ENCODE peak calls at places on chromosomes 4 and X, in four cellular contexts. One of them, this sample, is unnamed. For H3K36me3, the result is how much of the 10 kb centered on the place peaks cover.

GRCh38 chr4:138892483-138893386 is 122.8 kb upstream of the NOCT start:
- DNase-seq in tibial nerve: no peak
- DNase-seq in sigmoid colon: no peak
- DNase-seq in thyroid gland: no peak
- DNase-seq in this sample: no peak

GRCh38 chrX:128816919-128817318 is 706.4 kb downstream of the SMARCA1 start:
- DNase-seq in tibial nerve: no peak
- DNase-seq in sigmoid colon: no peak
- DNase-seq in thyroid gland: no peak
- DNase-seq in this sample: no peak

GRCh38 chr4:173254646-173255045 is 79.5 kb downstream of the HMGB2 start:
- DNase-seq in tibial nerve: no peak
- DNase-seq in sigmoid colon: no peak
- DNase-seq in thyroid gland: no peak
- DNase-seq in this sample: no peak

GRCh38 chr4:56465599-56466295 is 1.7 kb upstream of the SRP72 start:
- DNase-seq in tibial nerve: no peak
- DNase-seq in sigmoid colon: no peak
- DNase-seq in thyroid gland: no peak
- DNase-seq in this sample: no peak

GRCh38 chrX:49876750-49877149 is 2.5 kb upstream of the USP27X start:
- DNase-seq in tibial nerve: peak
- DNase-seq in sigmoid colon: no peak
- DNase-seq in thyroid gland: no peak
- DNase-seq in this sample: no peak

GRCh38 chrX:12975999-12976558 is 1.2 kb downstream of the TMSB4X start:
- DNase-seq in tibial nerve: peak
- DNase-seq in sigmoid colon: no peak
- DNase-seq in thyroid gland: peak
- DNase-seq in this sample: no peak

GRCh38 chr4:153223418-153223792 is 19.2 kb downstream of the TRIM2 start:
- DNase-seq in tibial nerve: no peak
- DNase-seq in sigmoid colon: no peak
- DNase-seq in thyroid gland: no peak
- DNase-seq in this sample: no peak

GRCh38 chr4:145307763-145308430 is 127.5 kb upstream of the OTUD4 start:
- DNase-seq in tibial nerve: no peak
- DNase-seq in sigmoid colon: no peak
- DNase-seq in thyroid gland: no peak
- DNase-seq in this sample: no peak

GRCh38 chr4:6773616-6774540 is 8.6 kb upstream of the KIAA0232 start:
- DNase-seq in tibial nerve: no peak
- DNase-seq in sigmoid colon: no peak
- DNase-seq in thyroid gland: no peak
- DNase-seq in this sample: no peak

GRCh38 chr4:188127157-188127874 is 11.9 kb upstream of the TRIML1 start:
- DNase-seq in tibial nerve: no peak
- DNase-seq in sigmoid colon: no peak
- DNase-seq in thyroid gland: no peak
- DNase-seq in this sample: no peak

GRCh38 chr4:147060171-147060931 is 114.7 kb upstream of the TTC29 start:
- DNase-seq in tibial nerve: peak
- DNase-seq in sigmoid colon: no peak
- DNase-seq in thyroid gland: no peak
- DNase-seq in this sample: no peak

GRCh38 chr4:24805566-24805965 is 10.2 kb downstream of the SOD3 start:
- DNase-seq in tibial nerve: no peak
- DNase-seq in sigmoid colon: no peak
- DNase-seq in thyroid gland: no peak
- DNase-seq in this sample: peak

GRCh38 chr4:7101692-7102515 is 34.0 kb upstream of the GRPEL1 start:
- DNase-seq in tibial nerve: peak
- DNase-seq in sigmoid colon: peak
- DNase-seq in thyroid gland: peak
- DNase-seq in this sample: no peak

GRCh38 chrX:106243376-106243775 is 75.3 kb downstream of the PWWP3B start:
- DNase-seq in tibial nerve: no peak
- DNase-seq in sigmoid colon: no peak
- DNase-seq in thyroid gland: no peak
- DNase-seq in this sample: no peak

GRCh38 chr4:152936446-152937279 is 540 bp downstream of the FHDC1 start:
- DNase-seq in tibial nerve: no peak
- DNase-seq in sigmoid colon: no peak
- DNase-seq in thyroid gland: peak
- DNase-seq in this sample: no peak

GRCh38 chr4:15695240-15695699 is 7.6 kb upstream of the BST1 start:
- DNase-seq in tibial nerve: no peak
- DNase-seq in sigmoid colon: no peak
- DNase-seq in thyroid gland: no peak
- DNase-seq in this sample: no peak

GRCh38 chrX:155718964-155719586 is 106.3 kb upstream of the TMLHE start:
- DNase-seq in tibial nerve: no peak
- DNase-seq in sigmoid colon: no peak
- DNase-seq in thyroid gland: peak
- DNase-seq in this sample: no peak

GRCh38 chr4:183171484-183172267 is 72.6 kb downstream of the WWC2 start:
- DNase-seq in tibial nerve: no peak
- DNase-seq in sigmoid colon: no peak
- DNase-seq in thyroid gland: no peak
- DNase-seq in this sample: no peak

GRCh38 chr4:72709475-72709874 is 140.5 kb upstream of the ADAMTS3 start:
- DNase-seq in tibial nerve: no peak
- DNase-seq in sigmoid colon: no peak
- DNase-seq in thyroid gland: no peak
- DNase-seq in this sample: no peak

GRCh38 chr4:172858731-172859230 is 309.8 kb upstream of the GALNT7 start:
- DNase-seq in tibial nerve: no peak
- DNase-seq in sigmoid colon: no peak
- DNase-seq in thyroid gland: no peak
- DNase-seq in this sample: no peak

GRCh38 chr4:7652451-7652871 is 217.7 kb upstream of the PSAPL1 start:
- DNase-seq in tibial nerve: no peak
- DNase-seq in sigmoid colon: no peak
- DNase-seq in thyroid gland: peak
- DNase-seq in this sample: no peak

GRCh38 chr4:181261279-181261678 is 981.9 kb upstream of the TENM3 start:
- DNase-seq in tibial nerve: no peak
- DNase-seq in sigmoid colon: no peak
- DNase-seq in thyroid gland: no peak
- DNase-seq in this sample: no peak

GRCh38 chr4:172683016-172683415 is 485.6 kb upstream of the GALNT7 start:
- DNase-seq in tibial nerve: no peak
- DNase-seq in sigmoid colon: no peak
- DNase-seq in thyroid gland: no peak
- DNase-seq in this sample: no peak

GRCh38 chrX:58051346-58051745 is 141.1 kb upstream of the ZXDA start:
- DNase-seq in tibial nerve: no peak
- DNase-seq in sigmoid colon: no peak
- DNase-seq in thyroid gland: no peak
- DNase-seq in this sample: no peak

GRCh38 chr4:89136525-89136924 is 25.2 kb downstream of the TIGD2 start:
- DNase-seq in tibial nerve: no peak
- DNase-seq in sigmoid colon: no peak
- DNase-seq in thyroid gland: no peak
- DNase-seq in this sample: no peak

GRCh38 chrX:83145910-83146309 is 362.2 kb upstream of the POU3F4 start:
- DNase-seq in tibial nerve: no peak
- DNase-seq in sigmoid colon: no peak
- DNase-seq in thyroid gland: no peak
- DNase-seq in this sample: no peak

GRCh38 chr4:183097251-183098079 is 1.6 kb upstream of the WWC2 start:
- DNase-seq in tibial nerve: peak
- DNase-seq in sigmoid colon: no peak
- DNase-seq in thyroid gland: no peak
- DNase-seq in this sample: no peak

GRCh38 chrX:135477576-135477975 is 42.9 kb upstream of the INTS6L start:
- DNase-seq in tibial nerve: peak
- DNase-seq in sigmoid colon: peak
- DNase-seq in thyroid gland: peak
- DNase-seq in this sample: no peak

GRCh38 chr4:110953898-110954297 is 331.0 kb upstream of the PITX2 start:
- DNase-seq in tibial nerve: no peak
- DNase-seq in sigmoid colon: no peak
- DNase-seq in thyroid gland: no peak
- DNase-seq in this sample: no peak

GRCh38 chr4:3519468-3520264 is 12.6 kb downstream of the LRPAP1 start:
- DNase-seq in tibial nerve: no peak
- DNase-seq in sigmoid colon: peak
- DNase-seq in thyroid gland: no peak
- DNase-seq in this sample: no peak

GRCh38 chr4:3517731-3518510 is 14.3 kb downstream of the LRPAP1 start:
- DNase-seq in tibial nerve: no peak
- DNase-seq in sigmoid colon: peak
- DNase-seq in thyroid gland: no peak
- DNase-seq in this sample: no peak

GRCh38 chr4:3518511-3518880 is 13.7 kb downstream of the LRPAP1 start:
- DNase-seq in tibial nerve: no peak
- DNase-seq in sigmoid colon: peak
- DNase-seq in thyroid gland: no peak
- DNase-seq in this sample: no peak

GRCh38 chr4:3520276-3520675 is 11.9 kb downstream of the LRPAP1 start:
- DNase-seq in tibial nerve: no peak
- DNase-seq in sigmoid colon: peak
- DNase-seq in thyroid gland: no peak
- DNase-seq in this sample: no peak

GRCh38 chr4:3518941-3519340 is 13.3 kb downstream of the LRPAP1 start:
- DNase-seq in tibial nerve: no peak
- DNase-seq in sigmoid colon: peak
- DNase-seq in thyroid gland: no peak
- DNase-seq in this sample: no peak
- H3K36me3 ChIP-seq in tibial nerve: under half
- H3K36me3 ChIP-seq in sigmoid colon: half or more
- H3K36me3 ChIP-seq in thyroid gland: half or more
- H3K36me3 ChIP-seq in this sample: half or more

DNA sequence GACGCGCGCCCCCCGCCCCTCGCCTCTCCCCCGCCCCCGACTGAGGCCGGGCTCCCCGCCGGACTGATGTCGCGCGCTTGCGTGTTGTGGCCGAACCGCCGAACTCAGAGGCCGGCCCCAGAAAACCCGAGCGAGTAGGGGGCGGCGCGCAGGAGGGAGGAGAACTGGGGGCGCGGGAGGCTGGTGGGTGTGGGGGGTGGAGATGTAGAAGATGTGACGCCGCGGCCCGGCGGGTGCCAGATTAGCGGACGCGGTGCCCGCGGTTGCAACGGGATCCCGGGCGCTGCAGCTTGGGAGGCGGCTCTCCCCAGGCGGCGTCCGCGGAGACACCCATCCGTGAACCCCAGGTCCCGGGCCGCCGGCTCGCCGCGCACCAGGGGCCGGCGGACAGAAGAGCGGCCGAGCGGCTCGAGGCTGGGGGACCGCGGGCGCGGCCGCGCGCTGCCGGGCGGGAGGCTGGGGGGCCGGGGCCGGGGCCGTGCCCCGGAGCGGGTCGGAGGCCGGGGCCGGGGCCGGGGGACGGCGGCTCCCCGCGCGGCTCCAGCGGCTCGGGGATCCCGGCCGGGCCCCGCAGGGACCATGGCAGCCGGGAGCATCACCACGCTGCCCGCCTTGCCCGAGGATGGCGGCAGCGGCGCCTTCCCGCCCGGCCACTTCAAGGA is at the start of gene FGF2:
- DNase-seq in tibial nerve: peak
- DNase-seq in sigmoid colon: peak
- DNase-seq in thyroid gland: peak
- DNase-seq in this sample: no peak
- TF ChIP-seq POLR2A in tibial nerve: peak
- TF ChIP-seq POLR2A in sigmoid colon: peak
- TF ChIP-seq POLR2A in thyroid gland: no peak
- TF ChIP-seq POLR2A in this sample: no peak

DNA sequence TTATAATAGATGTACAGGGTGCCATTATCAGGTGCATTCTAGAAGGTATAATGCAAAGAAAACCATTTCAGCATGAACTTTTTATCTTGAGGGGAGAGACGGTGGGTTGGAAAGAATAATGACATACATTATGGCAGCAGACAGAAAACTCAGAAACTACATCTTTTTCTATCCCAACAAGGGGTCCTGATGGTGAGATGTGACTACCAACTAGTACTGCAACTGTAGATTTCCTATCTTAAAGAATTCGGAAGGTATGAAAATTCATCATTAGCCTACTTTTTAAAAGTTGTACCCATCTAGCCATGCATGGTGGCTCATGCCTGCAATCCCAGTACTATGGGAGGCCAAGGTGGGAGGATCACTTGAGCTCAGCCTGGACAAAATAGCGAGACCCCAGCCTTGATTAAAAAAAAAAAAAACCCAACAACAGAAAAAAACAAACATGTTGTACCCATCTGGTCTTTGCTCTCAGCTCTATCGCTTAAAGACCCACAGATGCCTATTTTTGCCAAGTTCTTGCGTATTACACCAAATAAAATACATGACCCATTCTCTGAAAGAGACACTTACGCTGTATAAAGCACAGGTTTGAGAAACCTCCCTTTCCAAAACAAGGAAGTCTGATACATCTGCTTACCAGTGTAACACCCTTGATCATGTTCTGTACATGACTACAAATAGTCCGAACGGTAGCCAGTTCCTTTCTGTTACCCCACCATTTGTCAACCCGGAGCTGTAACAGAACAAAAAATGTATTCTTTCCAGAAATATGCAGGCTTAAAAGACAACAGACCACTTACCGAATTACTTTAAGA is 1.6 kb downstream of the RPL9 start:
- DNase-seq in tibial nerve: no peak
- DNase-seq in sigmoid colon: no peak
- DNase-seq in thyroid gland: no peak
- DNase-seq in this sample: peak
- H3K36me3 ChIP-seq in tibial nerve: under half
- H3K36me3 ChIP-seq in sigmoid colon: half or more
- H3K36me3 ChIP-seq in thyroid gland: under half
- H3K36me3 ChIP-seq in this sample: under half

DNA sequence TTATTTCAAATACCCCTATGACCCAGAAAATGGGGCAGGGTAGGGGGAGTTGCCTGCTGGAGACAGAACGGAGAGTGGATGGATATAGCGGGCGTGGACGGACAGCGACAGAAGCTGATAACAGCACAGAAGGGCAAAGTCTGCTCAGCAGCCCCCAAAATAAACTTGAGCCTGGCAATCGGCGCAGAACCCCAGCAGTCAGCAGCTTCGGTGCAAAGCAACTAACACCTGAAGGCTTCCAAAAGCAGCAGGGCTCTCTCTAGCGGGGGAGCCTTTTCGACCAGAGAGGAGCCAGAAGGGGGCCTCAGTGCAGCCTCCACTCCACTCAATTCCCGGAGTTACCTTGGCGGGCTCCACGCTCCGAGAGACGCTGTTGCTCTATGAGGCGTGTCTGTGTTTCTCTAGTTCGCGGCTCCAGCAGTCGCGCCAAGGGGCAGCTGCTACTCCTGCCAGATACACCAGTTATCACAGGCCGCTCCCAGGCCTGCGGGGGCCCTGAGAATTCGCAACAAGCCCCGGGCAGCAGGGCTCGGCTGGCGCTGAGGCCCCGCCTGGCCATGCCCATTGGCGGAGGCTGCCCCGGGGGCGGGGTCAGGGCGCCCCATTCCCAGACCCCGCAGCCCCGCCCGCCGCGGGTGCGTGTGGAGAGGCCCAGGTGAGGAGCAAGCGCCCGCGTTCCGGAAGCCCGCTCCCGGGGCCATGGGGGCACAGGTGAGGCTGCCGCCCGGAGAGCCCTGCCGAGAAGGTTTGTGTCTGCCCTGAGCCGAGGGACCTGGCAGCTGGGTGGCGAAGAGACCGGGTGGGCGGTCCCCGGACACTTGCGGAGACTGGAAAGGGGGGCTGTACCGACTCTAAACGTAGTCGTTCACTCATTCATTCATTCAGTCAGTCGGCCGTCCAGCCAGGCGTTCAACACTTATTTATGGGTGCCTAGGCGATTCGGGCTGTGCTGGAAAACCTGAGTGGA is at the start of the genes CNGA1 and NIPAL1:
- DNase-seq in tibial nerve: peak
- DNase-seq in sigmoid colon: peak
- DNase-seq in thyroid gland: peak
- DNase-seq in this sample: no peak
- TF ChIP-seq POLR2A in tibial nerve: peak
- TF ChIP-seq POLR2A in sigmoid colon: no peak
- TF ChIP-seq POLR2A in thyroid gland: no peak
- TF ChIP-seq POLR2A in this sample: no peak